ENCODE peak calls at places on chromosomes 4 and X, in five cellular contexts. V is coronary artery; U is aorta; N is naive thymus-derived CD4-positive, alpha-beta T cell; S is K562. L is an unnamed sample.

GRCh38 chrX:10512258-10512657 is 108.1 kb downstream of the MID1 start:
- DNase-seq in V (no peak), S (no peak), U (no peak), N (no peak), L (no peak)

GRCh38 chr4:6657242-6658203 is 17.0 kb downstream of the MRFAP1 start:
- DNase-seq in U (no peak), V (no peak), N (no peak), S (no peak), L (no peak)

GRCh38 chrX:9635805-9636204 is 129.8 kb downstream of the GPR143 start:
- DNase-seq in U (no peak), N (no peak), V (no peak), S (no peak), L (no peak)

GRCh38 chr4:133865606-133866327 is 335.8 kb downstream of the PABPC4L start:
- DNase-seq in N (no peak), S (peak), U (no peak), V (no peak), L (peak)

GRCh38 chrX:105098201-105098600 is 122.3 kb downstream of the TEX13A start:
- DNase-seq in U (no peak), N (no peak), V (no peak), S (no peak), L (no peak)

GRCh38 chrX:143581260-143581659 is 54.6 kb downstream of the SLITRK4 start:
- DNase-seq in V (no peak), S (no peak), U (no peak), N (no peak), L (no peak)

GRCh38 chr4:41880840-41881831 is 54.1 kb upstream of the TMEM33 start:
- DNase-seq in S (no peak), V (no peak), N (no peak), U (no peak), L (no peak)

GRCh38 chr4:112854420-112854819 is 195.0 kb upstream of the ANK2 start:
- DNase-seq in S (no peak), U (no peak), N (no peak), V (no peak), L (no peak)

GRCh38 chr4:138199568-138200235 is 42.4 kb downstream of the SLC7A11 start:
- DNase-seq in U (no peak), N (no peak), V (no peak), S (no peak), L (no peak)

GRCh38 chrX:151713859-151714258 is 2.0 kb upstream of the FATE1 start:
- DNase-seq in N (no peak), V (no peak), S (peak), U (peak), L (no peak)

GRCh38 chrX:19595036-19595435 is 79.7 kb upstream of the MAP3K15 start:
- DNase-seq in S (no peak), V (no peak), U (no peak), N (no peak), L (no peak)

GRCh38 chr4:182238355-182238931 is 4.8 kb upstream of the TENM3 start:
- DNase-seq in V (no peak), N (no peak), S (no peak), U (no peak), L (no peak)

GRCh38 chrX:57528670-57529255 is 63.0 kb upstream of the ZXDB start:
- DNase-seq in N (no peak), U (no peak), V (no peak), S (no peak), L (no peak)

GRCh38 chrX:125203379-125203736 is 116.3 kb upstream of the TEX13C start:
- DNase-seq in S (no peak), U (peak), N (no peak), V (no peak), L (no peak)

GRCh38 chrX:54085666-54086065 is 41.4 kb upstream of the PHF8 start:
- DNase-seq in N (no peak), V (no peak), U (no peak), S (no peak), L (no peak)

GRCh38 chr4:88743696-88744095 is 46.1 kb upstream of the NAP1L5 start:
- DNase-seq in S (no peak), N (no peak), U (no peak), V (no peak), L (peak)

GRCh38 chrX:137479394-137479793 is 86.5 kb upstream of the ZIC3 start:
- DNase-seq in N (no peak), V (no peak), U (no peak), S (no peak), L (no peak)

GRCh38 chr4:156295676-156296075 is 342.0 kb upstream of the CTSO start:
- DNase-seq in U (no peak), V (no peak), N (no peak), S (no peak), L (no peak)

GRCh38 chr4:151581575-151581974 is 172.6 kb downstream of the FHIP1A start:
- DNase-seq in V (no peak), U (no peak), N (no peak), S (no peak), L (no peak)

GRCh38 chr4:188015025-188015778 is 19.6 kb downstream of the ZFP42 start:
- DNase-seq in S (no peak), V (no peak), U (no peak), N (no peak), L (no peak)

GRCh38 chrX:45191383-45191782 is 9.3 kb downstream of the DIPK2B start:
- DNase-seq in N (no peak), U (no peak), S (no peak), V (no peak), L (no peak)

GRCh38 chrX:72713130-72713529 is 976 bp downstream of the PHKA1 start:
- DNase-seq in U (no peak), N (no peak), S (no peak), V (no peak), L (no peak)

GRCh38 chr4:163331629-163332360 is 601 bp downstream of the NPY1R start:
- DNase-seq in S (no peak), U (peak), V (no peak), N (no peak), L (no peak)

GRCh38 chrX:107530141-107530540 is 80.7 kb downstream of the FRMPD3 start:
- DNase-seq in V (no peak), S (no peak), U (no peak), N (no peak), L (no peak)

GRCh38 chr4:6538586-6538985 is 36.4 kb upstream of the MAN2B2 start:
- DNase-seq in V (no peak), U (no peak), S (no peak), N (no peak), L (no peak)

GRCh38 chr4:101649790-101650450 is 140.6 kb upstream of the BANK1 start:
- DNase-seq in S (no peak), V (no peak), U (no peak), N (no peak), L (no peak)

GRCh38 chr4:71064521-71064920 is 71.1 kb downstream of the DCK start:
- DNase-seq in S (no peak), N (no peak), U (no peak), V (no peak), L (no peak)

GRCh38 chrX:16828126-16828908 is 41.8 kb downstream of the RBBP7 start:
- DNase-seq in S (no peak), U (no peak), N (no peak), V (no peak), L (peak)
- H3K27ac ChIP-seq in S (no peak), U (peak), N (no peak), V (peak), L (peak)

GRCh38 chr4:185626798-185627197 is 91.5 kb upstream of the PDLIM3 start:
- DNase-seq in V (no peak), N (no peak), S (no peak), U (no peak), L (no peak)
- H3K27ac ChIP-seq in V (no peak), N (no peak), S (no peak), U (no peak), L (no peak)

DNA sequence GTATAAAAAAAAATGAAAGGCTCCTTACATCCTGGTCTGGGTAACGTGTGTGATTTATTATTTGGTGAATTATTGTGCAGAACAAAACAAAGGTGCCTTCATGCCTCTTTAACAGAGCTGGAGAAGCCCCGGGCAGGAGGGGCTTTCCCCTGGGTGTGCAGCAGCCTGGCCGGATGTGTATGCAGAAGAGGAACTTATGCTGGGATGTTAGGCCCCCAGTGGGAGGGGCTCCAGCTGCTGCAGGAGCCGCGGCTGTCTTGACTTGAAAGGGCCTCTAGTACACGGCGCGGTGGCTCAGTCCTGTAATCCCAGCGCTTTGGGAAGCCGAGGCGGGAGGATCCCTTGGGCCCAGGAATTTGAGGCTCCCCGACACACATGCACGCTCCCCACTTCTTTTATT is 16.0 kb downstream of the CCNQ start:
- DNase-seq in S (peak), N (peak), V (no peak), U (no peak), L (no peak)
- H3K27ac ChIP-seq in S (no peak), N (peak), V (no peak), U (no peak), L (no peak)

GRCh38 chr4:2261110-2261852 is 628 bp downstream of the MXD4 start:
- DNase-seq in S (peak), V (peak), U (peak), N (peak), L (no peak)
- H3K27ac ChIP-seq in S (peak), V (peak), U (peak), N (peak), L (peak)

GRCh38 chr4:87018751-87019150 is 83.9 kb downstream of the AFF1 start:
- DNase-seq in V (no peak), S (no peak), U (no peak), N (no peak), L (no peak)

GRCh38 chr4:87017580-87018061 is 82.8 kb downstream of the AFF1 start:
- DNase-seq in U (no peak), V (no peak), S (peak), N (no peak), L (no peak)

GRCh38 chr4:87019898-87020297 is 85.1 kb downstream of the AFF1 start:
- DNase-seq in N (no peak), U (no peak), S (no peak), V (no peak), L (no peak)

GRCh38 chr4:87024181-87024580 is 89.4 kb downstream of the AFF1 start:
- DNase-seq in U (no peak), S (no peak), N (no peak), V (no peak), L (no peak)

DNA sequence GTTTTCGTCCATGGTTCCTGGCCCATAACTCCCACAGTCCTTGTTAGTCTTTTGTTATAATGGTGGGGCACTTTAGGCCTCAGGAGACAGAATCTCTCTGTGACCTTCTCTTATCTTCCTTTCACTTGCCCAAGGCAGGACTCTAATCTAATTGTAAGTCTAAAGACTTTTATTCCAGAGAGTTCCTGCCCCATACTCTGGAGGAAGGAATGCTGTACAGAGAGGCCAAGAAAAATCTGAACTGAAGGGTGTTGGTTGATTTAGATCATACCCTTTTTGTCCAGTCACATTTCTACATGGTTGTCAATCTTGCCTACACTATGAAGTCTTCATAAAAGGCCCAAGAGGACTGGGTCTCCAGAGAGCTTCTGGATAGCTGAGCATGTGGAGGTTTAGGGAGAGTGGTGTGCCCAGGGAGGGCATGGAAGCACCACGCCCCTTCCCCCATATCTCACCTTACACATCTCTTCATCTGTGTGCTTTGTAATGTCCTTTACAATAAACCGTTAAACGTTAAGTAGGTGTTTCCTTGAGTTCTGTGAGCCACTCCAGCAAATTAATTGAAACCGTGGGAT is 84.5 kb downstream of the AFF1 start:
- DNase-seq in U (no peak), S (no peak), N (no peak), V (no peak), L (no peak)
- H3K27ac ChIP-seq in U (no peak), S (peak), N (no peak), V (peak), L (no peak)

GRCh38 chr4:40214038-40214437 is 17.2 kb downstream of the RHOH start:
- DNase-seq in U (no peak), N (peak), S (no peak), V (no peak), L (no peak)
- H3K27ac ChIP-seq in U (no peak), N (peak), S (no peak), V (no peak), L (no peak)

GRCh38 chr4:108173599-108174057 is 4.9 kb upstream of the LEF1 start:
- DNase-seq in V (no peak), U (no peak), N (no peak), S (no peak), L (no peak)
- H3K27ac ChIP-seq in V (no peak), U (no peak), N (peak), S (peak), L (no peak)

GRCh38 chr4:19580090-19580489 is 671.6 kb upstream of the SLIT2 start:
- DNase-seq in N (no peak), S (no peak), U (no peak), V (no peak), L (peak)
- H3K27ac ChIP-seq in N (no peak), S (no peak), U (no peak), V (no peak), L (no peak)

DNA sequence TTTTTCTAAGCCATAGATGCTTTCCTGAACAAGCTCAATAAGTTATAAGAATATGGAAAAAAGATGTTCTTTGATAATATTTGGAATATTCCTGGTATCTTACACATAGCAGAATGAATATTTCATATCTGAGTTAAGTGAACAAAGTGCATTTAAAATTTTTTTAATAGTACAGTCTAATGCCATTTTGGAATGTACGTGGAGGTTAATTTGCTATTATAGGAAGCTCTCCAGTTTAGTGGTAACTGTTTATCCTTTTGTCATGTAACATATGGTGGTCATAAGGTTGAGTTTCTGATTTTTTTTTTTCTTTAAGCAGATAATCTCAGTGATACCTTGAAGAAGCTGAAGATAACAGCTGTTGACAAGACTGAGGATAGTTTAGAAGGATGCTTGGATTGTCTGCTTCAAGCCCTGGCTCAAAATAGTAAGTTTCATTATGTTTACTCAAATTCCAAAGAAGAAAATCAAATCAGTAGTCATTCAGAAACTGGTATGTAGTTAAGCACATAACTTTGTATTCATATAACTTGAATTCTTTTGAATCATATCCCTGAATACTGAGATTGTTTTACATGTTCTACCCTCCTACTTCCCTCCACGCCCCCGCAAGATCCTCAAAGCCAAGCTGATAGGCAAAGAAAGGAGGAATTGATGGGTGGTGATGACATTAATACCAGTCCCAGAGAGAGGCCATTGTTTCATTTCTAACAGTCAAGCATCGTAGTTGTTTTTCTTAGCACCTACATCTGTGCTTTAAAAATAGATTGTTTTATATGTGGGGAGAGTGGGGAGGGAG is 32.1 kb downstream of the RAP1GDS1 start:
- DNase-seq in S (no peak), N (no peak), V (no peak), U (no peak), L (no peak)
- H3K27ac ChIP-seq in S (no peak), N (no peak), V (no peak), U (no peak), L (peak)

GRCh38 chrX:2342281-2342688 is 158.5 kb downstream of the DHRSX start:
- DNase-seq in U (no peak), N (no peak), S (no peak), V (peak), L (no peak)
- H3K27ac ChIP-seq in U (peak), N (no peak), S (peak), V (peak), L (peak)

L was measured in AG04450.